ENCODE peak calls at places on chromosomes 13 and 19, in six cellular contexts. One of them, this sample, is unnamed.

GRCh38 chr13:26968431-26969335 is 202.9 kb downstream of the USP12 start:
- ATAC-seq in GM12878: no peak
- ATAC-seq in A549: peak
- ATAC-seq in K562: peak
- ATAC-seq in HepG2: peak
- ATAC-seq in upper lobe of left lung: no peak
- ATAC-seq in this sample: no peak

GRCh38 chr19:21474671-21475181 is 30.7 kb upstream of the ZNF429 start:
- ATAC-seq in A549: no peak
- ATAC-seq in K562: no peak
- ATAC-seq in upper lobe of left lung: peak
- ATAC-seq in HepG2: no peak
- ATAC-seq in GM12878: no peak
- ATAC-seq in this sample: peak

GRCh38 chr13:26695891-26696311 is 64.7 kb downstream of the GPR12 start:
- ATAC-seq in upper lobe of left lung: no peak
- ATAC-seq in GM12878: no peak
- ATAC-seq in A549: no peak
- ATAC-seq in K562: no peak
- ATAC-seq in HepG2: peak
- ATAC-seq in this sample: no peak

GRCh38 chr19:37778613-37779138 is 710 bp downstream of the ZNF573 start:
- ATAC-seq in GM12878: no peak
- ATAC-seq in upper lobe of left lung: peak
- ATAC-seq in K562: peak
- ATAC-seq in HepG2: peak
- ATAC-seq in A549: peak
- ATAC-seq in this sample: no peak

GRCh38 chr13:74338341-74338740 is 204.1 kb upstream of the KLF12 start:
- ATAC-seq in HepG2: no peak
- ATAC-seq in upper lobe of left lung: no peak
- ATAC-seq in A549: no peak
- ATAC-seq in K562: no peak
- ATAC-seq in GM12878: no peak
- ATAC-seq in this sample: no peak

GRCh38 chr13:74886496-74886895 is 595.5 kb downstream of the TBC1D4 start:
- ATAC-seq in HepG2: no peak
- ATAC-seq in GM12878: no peak
- ATAC-seq in K562: no peak
- ATAC-seq in A549: peak
- ATAC-seq in upper lobe of left lung: no peak
- ATAC-seq in this sample: no peak

GRCh38 chr13:51959773-51960172 is 51.5 kb downstream of the ATP7B start:
- ATAC-seq in K562: peak
- ATAC-seq in A549: no peak
- ATAC-seq in HepG2: no peak
- ATAC-seq in GM12878: peak
- ATAC-seq in upper lobe of left lung: no peak
- ATAC-seq in this sample: no peak

GRCh38 chr19:13796301-13797057 is 1.2 kb downstream of the ZSWIM4 start:
- ATAC-seq in upper lobe of left lung: no peak
- ATAC-seq in GM12878: peak
- ATAC-seq in A549: peak
- ATAC-seq in K562: no peak
- ATAC-seq in HepG2: no peak
- ATAC-seq in this sample: peak

GRCh38 chr13:31131470-31131961 is 30.2 kb downstream of the HSPH1 start:
- ATAC-seq in A549: no peak
- ATAC-seq in K562: no peak
- ATAC-seq in upper lobe of left lung: no peak
- ATAC-seq in HepG2: no peak
- ATAC-seq in GM12878: no peak
- ATAC-seq in this sample: no peak

GRCh38 chr19:8511573-8512101 is 2.3 kb downstream of the ZNF414 start:
- ATAC-seq in GM12878: no peak
- ATAC-seq in A549: no peak
- ATAC-seq in HepG2: no peak
- ATAC-seq in upper lobe of left lung: no peak
- ATAC-seq in K562: no peak
- ATAC-seq in this sample: no peak

GRCh38 chr13:73000027-73000674 is 58.7 kb upstream of the KLF5 start:
- ATAC-seq in upper lobe of left lung: no peak
- ATAC-seq in K562: peak
- ATAC-seq in HepG2: no peak
- ATAC-seq in GM12878: peak
- ATAC-seq in A549: no peak
- ATAC-seq in this sample: no peak

GRCh38 chr13:35512271-35512920 is 35.9 kb upstream of the MAB21L1 start:
- ATAC-seq in HepG2: no peak
- ATAC-seq in A549: no peak
- ATAC-seq in GM12878: no peak
- ATAC-seq in K562: no peak
- ATAC-seq in upper lobe of left lung: no peak
- ATAC-seq in this sample: peak

GRCh38 chr13:25286308-25286968 is 850 bp downstream of the MTMR6 start:
- ATAC-seq in GM12878: peak
- ATAC-seq in HepG2: peak
- ATAC-seq in K562: peak
- ATAC-seq in A549: peak
- ATAC-seq in upper lobe of left lung: peak
- ATAC-seq in this sample: no peak

GRCh38 chr13:114134111-114134943 is 1.9 kb upstream of the RASA3 start:
- ATAC-seq in HepG2: peak
- ATAC-seq in K562: no peak
- ATAC-seq in A549: no peak
- ATAC-seq in upper lobe of left lung: no peak
- ATAC-seq in GM12878: peak
- ATAC-seq in this sample: no peak

GRCh38 chr19:49677232-49677881 is at the start of gene PRMT1:
- ATAC-seq in GM12878: peak
- ATAC-seq in K562: peak
- ATAC-seq in A549: peak
- ATAC-seq in HepG2: peak
- ATAC-seq in upper lobe of left lung: no peak
- ATAC-seq in this sample: no peak

GRCh38 chr13:51148952-51149573 is 38.0 kb upstream of the C13orf42 start:
- ATAC-seq in upper lobe of left lung: no peak
- ATAC-seq in GM12878: peak
- ATAC-seq in K562: peak
- ATAC-seq in A549: peak
- ATAC-seq in HepG2: peak
- ATAC-seq in this sample: peak

GRCh38 chr13:75250526-75251183 is 231.3 kb downstream of the TBC1D4 start:
- ATAC-seq in A549: peak
- ATAC-seq in HepG2: no peak
- ATAC-seq in GM12878: no peak
- ATAC-seq in upper lobe of left lung: no peak
- ATAC-seq in K562: no peak
- ATAC-seq in this sample: no peak

DNA sequence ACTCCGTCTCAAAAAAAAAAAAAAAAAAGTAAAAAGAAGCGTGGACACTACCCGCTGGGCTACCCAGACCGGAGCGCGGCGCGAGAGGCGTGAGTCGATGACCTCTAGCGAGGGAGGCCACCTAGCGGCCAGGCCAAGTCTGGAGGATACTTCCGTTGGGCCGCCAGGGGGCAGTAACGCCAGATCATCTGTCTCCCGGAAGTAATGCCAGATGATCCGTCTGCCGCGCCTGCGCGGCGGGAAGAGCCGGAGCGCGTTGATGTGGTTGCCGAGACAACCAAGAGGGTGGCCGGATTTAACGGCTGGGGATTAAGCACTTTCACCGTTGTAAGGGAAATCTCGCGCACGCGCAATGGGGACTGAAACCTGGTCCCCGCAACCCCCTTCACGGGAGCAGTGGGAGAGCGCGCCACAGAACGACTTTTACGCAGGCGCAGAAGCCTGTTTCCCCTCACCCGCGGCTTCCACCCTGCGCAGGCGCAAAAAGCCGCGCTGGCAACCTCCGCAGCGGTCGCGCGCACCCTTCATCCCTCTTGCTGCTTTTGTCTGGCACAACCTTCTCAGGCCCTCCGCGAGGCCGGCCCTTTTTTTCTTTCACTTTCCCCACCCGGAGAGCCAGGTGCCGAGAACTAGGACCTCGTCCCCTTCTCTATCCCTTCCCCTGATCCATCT is 1.0 kb upstream of the U2AF2 start:
- ATAC-seq in GM12878: peak
- ATAC-seq in K562: peak
- ATAC-seq in HepG2: peak
- ATAC-seq in upper lobe of left lung: peak
- ATAC-seq in A549: peak
- ATAC-seq in this sample: peak
- TF ChIP-seq EP300 in GM12878: no peak
- TF ChIP-seq EP300 in K562: peak
- TF ChIP-seq EP300 in HepG2: no peak
- TF ChIP-seq EP300 in upper lobe of left lung: no peak
- TF ChIP-seq EP300 in A549: no peak
- TF ChIP-seq EP300 in this sample: no peak

DNA sequence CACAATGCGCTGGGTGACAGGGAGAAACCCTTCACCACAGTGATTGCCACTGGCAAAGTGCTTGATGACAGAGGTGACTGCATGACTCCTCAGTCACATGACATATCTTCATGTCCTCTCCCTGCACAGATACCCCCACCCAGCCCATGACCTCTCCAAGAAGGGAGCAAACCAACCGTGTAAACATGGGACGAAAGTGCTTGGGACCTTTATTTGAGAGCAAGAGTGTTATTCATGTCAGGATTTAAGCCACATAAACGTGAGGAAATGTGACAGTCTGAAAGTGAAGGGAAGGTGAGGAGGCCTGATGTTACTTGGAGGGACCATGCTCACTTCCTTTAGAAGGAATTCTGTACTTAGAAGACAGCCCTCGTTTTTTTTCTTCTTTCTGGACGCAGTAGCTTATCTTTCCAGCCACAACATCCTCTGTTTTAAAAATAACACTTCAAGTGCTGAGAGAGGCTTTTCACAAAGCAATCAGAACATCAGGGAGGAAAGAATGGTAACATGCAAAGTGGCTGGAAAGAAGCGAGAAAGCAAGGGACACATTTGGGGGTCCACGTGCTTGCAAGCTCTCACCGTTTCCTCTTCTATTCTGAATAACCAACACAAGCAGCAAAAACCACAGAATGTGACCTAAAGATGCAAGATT is 35.6 kb downstream of the EPS15L1 start:
- ATAC-seq in HepG2: no peak
- ATAC-seq in A549: no peak
- ATAC-seq in GM12878: peak
- ATAC-seq in K562: peak
- ATAC-seq in upper lobe of left lung: no peak
- ATAC-seq in this sample: no peak
- H3K4me3 ChIP-seq in HepG2: no peak
- H3K4me3 ChIP-seq in A549: no peak
- H3K4me3 ChIP-seq in GM12878: no peak
- H3K4me3 ChIP-seq in K562: no peak
- H3K4me3 ChIP-seq in upper lobe of left lung: no peak
- H3K4me3 ChIP-seq in this sample: no peak

DNA sequence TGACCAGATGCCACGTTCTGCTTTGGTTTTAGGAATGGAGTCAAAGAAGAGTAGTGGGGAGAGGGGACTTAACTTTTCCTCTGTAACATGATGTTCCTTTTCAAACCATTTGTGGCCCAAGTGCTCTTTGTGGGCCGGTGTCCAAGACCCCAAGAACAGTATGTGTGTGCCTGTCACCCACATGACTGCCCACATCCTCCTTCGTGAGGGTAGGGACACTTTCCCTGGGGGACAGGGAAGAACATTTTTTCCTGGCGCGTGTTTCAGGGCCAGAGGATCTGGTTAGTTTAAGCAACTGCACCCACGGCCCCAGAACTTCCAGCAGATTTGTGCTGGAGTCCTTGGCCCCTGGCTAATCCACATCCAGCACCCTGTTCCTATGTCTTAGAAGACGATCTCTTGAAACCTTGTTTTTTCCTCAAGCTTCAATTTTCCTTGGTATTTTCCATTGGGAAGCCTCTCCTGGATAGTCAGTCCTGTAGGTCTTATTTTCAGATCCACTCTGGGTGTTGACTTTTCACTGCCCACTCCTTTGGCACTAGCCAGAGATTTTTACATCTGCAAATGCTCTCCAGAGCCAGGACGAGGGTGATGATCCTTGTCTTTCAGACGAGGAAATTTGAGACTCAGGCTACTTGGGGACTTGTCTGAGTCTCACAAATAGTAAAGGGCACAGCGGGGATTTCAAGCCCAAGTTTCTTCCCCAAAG is 10.8 kb upstream of the CCDC97 start:
- ATAC-seq in A549: no peak
- ATAC-seq in upper lobe of left lung: no peak
- ATAC-seq in HepG2: no peak
- ATAC-seq in K562: no peak
- ATAC-seq in GM12878: no peak
- ATAC-seq in this sample: peak
- TF ChIP-seq EP300 in A549: no peak
- TF ChIP-seq EP300 in upper lobe of left lung: peak
- TF ChIP-seq EP300 in HepG2: no peak
- TF ChIP-seq EP300 in K562: no peak
- TF ChIP-seq EP300 in GM12878: no peak
- TF ChIP-seq EP300 in this sample: no peak

DNA sequence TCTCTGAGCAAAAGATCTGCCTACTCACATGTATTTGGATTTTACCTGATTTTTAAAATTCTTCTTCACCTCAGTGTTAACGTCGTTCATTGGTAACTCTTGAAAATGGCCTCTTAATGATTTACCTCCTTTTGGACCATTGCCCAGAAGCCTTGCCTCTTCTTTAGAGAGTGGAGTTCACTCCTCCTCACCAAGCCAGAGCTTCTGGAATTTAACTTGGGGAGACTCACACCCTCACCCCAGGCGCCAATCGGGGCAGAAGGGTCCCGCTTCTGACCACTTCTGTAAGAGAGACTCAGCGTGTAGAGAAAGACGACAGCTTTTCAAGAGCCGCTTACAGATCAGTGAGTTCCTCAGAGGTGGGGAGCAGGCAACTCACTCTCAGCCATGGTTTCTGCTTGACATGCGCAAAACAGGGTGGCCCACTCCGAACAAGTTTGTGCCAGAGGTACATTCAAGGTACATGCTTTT is 2.7 kb downstream of the PNMA8C start:
- ATAC-seq in K562: peak
- ATAC-seq in upper lobe of left lung: peak
- ATAC-seq in GM12878: no peak
- ATAC-seq in A549: peak
- ATAC-seq in HepG2: peak
- ATAC-seq in this sample: no peak
- H3K4me3 ChIP-seq in K562: no peak
- H3K4me3 ChIP-seq in upper lobe of left lung: no peak
- H3K4me3 ChIP-seq in GM12878: peak
- H3K4me3 ChIP-seq in A549: peak
- H3K4me3 ChIP-seq in HepG2: peak
- H3K4me3 ChIP-seq in this sample: peak